ENCODE peak calls at places on chromosomes 2 and 18, in seven cellular contexts. D is ELF-1, A is H54, H is neural progenitor cell, M is skeletal muscle cell, S is head of caudate nucleus, Q is Daoy. Z is an unnamed sample.
A peak's percentile ranks its signal among the peaks of the same experiment; 100 is the strongest.

GRCh38 chr2:96146151-96146880 is 1.1 kb upstream of the DUSP2 start:
- DNase-seq in Q (peak; percentile 63), S (peak; percentile 34), M (no peak), D (peak; percentile 27), H (no peak), A (no peak), Z (peak; percentile 29)

GRCh38 chr2:45699032-45699658 is 47.7 kb downstream of the PRKCE start:
- DNase-seq in H (peak; percentile 41), M (peak; percentile 52), S (no peak), D (no peak), A (peak; percentile 78), Q (peak; percentile 75), Z (no peak)

GRCh38 chr18:3808985-3809780 is 359.2 kb downstream of the TGIF1 start:
- DNase-seq in Q (no peak), H (no peak), M (no peak), A (no peak), D (no peak), S (no peak), Z (no peak)

GRCh38 chr18:45171575-45172225 is 443.6 kb upstream of the SLC14A2 start:
- DNase-seq in S (no peak), Q (no peak), D (no peak), M (peak; percentile 33), A (no peak), H (no peak), Z (no peak)

GRCh38 chr18:76619342-76620315 is 124.6 kb upstream of the ZNF516 start:
- DNase-seq in M (peak; percentile 78), D (peak; percentile 81), H (peak; percentile 78), S (peak; percentile 52), Q (peak; percentile 60), A (no peak), Z (peak; percentile 44)

GRCh38 chr18:74241426-74241825 is 50.3 kb downstream of the CYB5A start:
- DNase-seq in Q (no peak), A (no peak), S (no peak), M (no peak), D (no peak), H (no peak), Z (no peak)

GRCh38 chr2:226115102-226115831 is 684.4 kb downstream of the IRS1 start:
- DNase-seq in M (peak; percentile 93), S (no peak), H (no peak), A (no peak), D (no peak), Q (peak; percentile 92), Z (no peak)

GRCh38 chr2:129877795-129878775 is 101.4 kb upstream of the RAB6C start:
- DNase-seq in D (peak; percentile 44), H (no peak), A (peak; percentile 44), M (peak; percentile 17), Q (no peak), S (peak; percentile 51), Z (peak; percentile 71)

GRCh38 chr2:12700989-12701388 is 15.7 kb upstream of the TRIB2 start:
- DNase-seq in M (no peak), S (no peak), D (no peak), A (no peak), H (no peak), Q (no peak), Z (no peak)

GRCh38 chr2:111031546-111032484 is 88.9 kb upstream of the BCL2L11 start:
- DNase-seq in D (no peak), H (no peak), A (no peak), M (no peak), Q (no peak), S (no peak), Z (no peak)

GRCh38 chr2:37698931-37699481 is 27.6 kb upstream of the CDC42EP3 start:
- DNase-seq in H (no peak), Q (no peak), D (no peak), A (no peak), M (no peak), S (no peak), Z (no peak)

GRCh38 chr2:95281071-95281470 is 6.8 kb downstream of the PROM2 start:
- DNase-seq in H (no peak), D (no peak), Q (no peak), A (no peak), M (no peak), S (no peak), Z (no peak)

Z was measured in midbrain.